ENCODE peak calls at places on chromosomes 3 and 15, in five cellular contexts. N is neuronal stem cell, X is trophoblast cell, C is mesenchymal stem cell, Y is H1. V is an unnamed sample.

GRCh38 chr3:166190360-166190759 is 353.1 kb upstream of the BCHE start:
- DNase-seq in N (no peak), Y (no peak), X (no peak), C (peak), V (no peak)

GRCh38 chr3:64213224-64213893 is 11.9 kb downstream of the PRICKLE2 start:
- DNase-seq in Y (no peak), X (no peak), C (no peak), N (no peak), V (no peak)

GRCh38 chr15:59918994-59919951 is 84.8 kb upstream of the FOXB1 start:
- DNase-seq in X (peak), C (no peak), N (no peak), Y (no peak), V (no peak)

GRCh38 chr3:122992628-122993570 is 34.7 kb downstream of the SEMA5B start:
- DNase-seq in X (peak), N (no peak), Y (no peak), C (no peak), V (no peak)

GRCh38 chr3:150300376-150300775 is 107.7 kb upstream of the TSC22D2 start:
- DNase-seq in N (no peak), C (no peak), X (no peak), Y (no peak), V (no peak)

GRCh38 chr15:93417156-93418077 is 328.4 kb upstream of the RGMA start:
- DNase-seq in C (no peak), N (no peak), Y (no peak), X (no peak), V (no peak)

GRCh38 chr3:138890555-138891187 is 55.9 kb upstream of the PIK3CB start:
- DNase-seq in C (no peak), N (no peak), X (no peak), Y (no peak), V (no peak)

GRCh38 chr3:171776839-171777607 is 33.3 kb downstream of the PLD1 start:
- DNase-seq in C (peak), X (no peak), N (no peak), Y (no peak), V (no peak)

GRCh38 chr15:99431661-99432091 is 134.1 kb upstream of the MEF2A start:
- DNase-seq in C (no peak), Y (no peak), N (no peak), X (no peak), V (no peak)

GRCh38 chr3:170410428-170411029 is 8.1 kb upstream of the CLDN11 start:
- DNase-seq in N (no peak), Y (no peak), C (peak), X (no peak), V (no peak)

GRCh38 chr3:60125686-60126085 is 1075.9 kb upstream of the CFAP20DC start:
- DNase-seq in C (no peak), X (no peak), Y (no peak), N (no peak), V (no peak)

GRCh38 chr3:107524214-107525100 is 1.7 kb downstream of the BBX start:
- DNase-seq in Y (no peak), X (peak), C (peak), N (peak), V (peak)

GRCh38 chr3:113626513-113627371 is 69.7 kb downstream of the USF3 start:
- DNase-seq in X (peak), Y (peak), N (peak), C (peak), V (peak)

GRCh38 chr3:83435173-83435572 is 1523.6 kb upstream of the CADM2 start:
- DNase-seq in C (no peak), X (no peak), N (peak), Y (no peak), V (no peak)

GRCh38 chr3:57383838-57384237 is 91.4 kb upstream of the ASB14 start:
- DNase-seq in Y (no peak), X (no peak), N (no peak), C (no peak), V (no peak)

GRCh38 chr3:139529624-139530023 is 9.9 kb downstream of the RBP1 start:
- DNase-seq in X (no peak), C (no peak), Y (no peak), N (no peak), V (no peak)

GRCh38 chr3:177679568-177680441 is 482.5 kb upstream of the TBL1XR1 start:
- DNase-seq in X (no peak), N (no peak), Y (no peak), C (peak), V (no peak)

GRCh38 chr3:82978368-82978767 is 1216.9 kb upstream of the GBE1 start:
- DNase-seq in Y (no peak), X (no peak), N (no peak), C (no peak), V (no peak)

GRCh38 chr3:21718161-21718765 is 32.7 kb downstream of the ZNF385D start:
- DNase-seq in N (no peak), X (peak), Y (no peak), C (peak), V (no peak)

GRCh38 chr3:195825191-195825588 is 13.5 kb upstream of the MUC4 start:
- DNase-seq in X (peak), Y (no peak), N (no peak), C (no peak), V (no peak)

GRCh38 chr3:79211588-79212359 is 556.0 kb downstream of the ROBO1 start:
- DNase-seq in Y (no peak), C (no peak), N (no peak), X (no peak), V (no peak)

GRCh38 chr3:128282392-128283196 is 129.3 kb downstream of the EEFSEC start:
- DNase-seq in X (no peak), N (no peak), Y (peak), C (no peak), V (peak)

GRCh38 chr3:185172086-185173049 is 19.5 kb upstream of the C3orf70 start:
- DNase-seq in X (no peak), C (no peak), N (no peak), Y (no peak), V (peak)

GRCh38 chr3:139764936-139765335 is 87.2 kb upstream of the NMNAT3 start:
- DNase-seq in X (no peak), Y (no peak), N (no peak), C (peak), V (no peak)

GRCh38 chr15:72118400-72118978 is at the start of gene SENP8:
- DNase-seq in C (no peak), N (no peak), X (no peak), Y (no peak), V (no peak)

GRCh38 chr15:66685638-66686150 is 16.3 kb upstream of the SMAD6 start:
- DNase-seq in N (no peak), C (no peak), Y (no peak), X (no peak), V (no peak)

GRCh38 chr3:15812183-15812582 is 14.4 kb upstream of the ANKRD28 start:
- DNase-seq in N (no peak), C (peak), Y (no peak), X (no peak), V (no peak)

GRCh38 chr15:78906310-78906608 is 33.6 kb downstream of the MORF4L1 start:
- DNase-seq in C (peak), N (no peak), X (peak), Y (no peak), V (no peak)

GRCh38 chr3:103873897-103874545 is 1439.2 kb downstream of the ZPLD1 start:
- DNase-seq in C (peak), X (no peak), Y (no peak), N (no peak), V (no peak)

GRCh38 chr3:34534013-34534412 is 735.6 kb downstream of the PDCD6IP start:
- DNase-seq in C (no peak), N (no peak), Y (no peak), X (no peak), V (no peak)

GRCh38 chr3:122519693-122520092 is 5.0 kb upstream of the KPNA1 start:
- DNase-seq in X (no peak), Y (no peak), C (no peak), N (no peak), V (no peak)

GRCh38 chr15:26235148-26235769 is 372.1 kb upstream of the ATP10A start:
- DNase-seq in N (peak), X (no peak), Y (peak), C (no peak), V (peak)

GRCh38 chr3:125594581-125595011 is 701 bp downstream of the OSBPL11 start:
- DNase-seq in C (no peak), X (peak), Y (no peak), N (no peak), V (no peak)

GRCh38 chr3:193010191-193010590 is 92.5 kb upstream of the MB21D2 start:
- DNase-seq in C (no peak), Y (no peak), N (no peak), X (peak), V (no peak)

GRCh38 chr15:91950054-91950453 is 96.5 kb downstream of the SLCO3A1 start:
- DNase-seq in N (no peak), Y (no peak), C (no peak), X (no peak), V (no peak)

GRCh38 chr15:91946914-91947313 is 93.4 kb downstream of the SLCO3A1 start:
- DNase-seq in X (no peak), C (peak), Y (no peak), N (no peak), V (peak)

GRCh38 chr15:91949361-91949760 is 95.9 kb downstream of the SLCO3A1 start:
- DNase-seq in X (no peak), N (no peak), C (no peak), Y (no peak), V (no peak)

GRCh38 chr15:91947370-91947769 is 93.9 kb downstream of the SLCO3A1 start:
- DNase-seq in Y (no peak), C (no peak), N (no peak), X (no peak), V (no peak)

GRCh38 chr15:91948001-91948608 is 94.6 kb downstream of the SLCO3A1 start:
- DNase-seq in Y (peak), N (no peak), C (peak), X (no peak), V (peak)
- H3K27ac ChIP-seq in Y (peak), N (no peak), C (no peak), X (no peak), V (no peak)

GRCh38 chr3:13405614-13406013 is 14.5 kb downstream of the NUP210 start:
- DNase-seq in C (no peak), X (peak), N (no peak), Y (no peak), V (no peak)
- H2BK12ac ChIP-seq in C (no peak), X (no peak), N (no peak), Y (no peak), V (no peak)

GRCh38 chr3:72756900-72757299 is 91.3 kb downstream of the SHQ1 start:
- DNase-seq in Y (no peak), C (no peak), X (no peak), N (no peak), V (no peak)
- H3K9ac ChIP-seq in Y (no peak), C (no peak), X (no peak), N (no peak), V (no peak)

GRCh38 chr15:65213241-65213640 is 2.0 kb upstream of the CILP start:
- DNase-seq in C (no peak), Y (no peak), N (no peak), X (no peak), V (no peak)

GRCh38 chr15:65214010-65214409 is 2.7 kb upstream of the CILP start:
- DNase-seq in X (no peak), C (no peak), N (no peak), Y (no peak), V (no peak)

GRCh38 chr15:65211157-65211982 is at the start of gene CILP:
- DNase-seq in C (peak), N (no peak), Y (no peak), X (peak), V (no peak)

GRCh38 chr15:65209701-65210643 is 1.3 kb downstream of the CILP start:
- DNase-seq in Y (no peak), N (no peak), C (no peak), X (peak), V (no peak)

DNA sequence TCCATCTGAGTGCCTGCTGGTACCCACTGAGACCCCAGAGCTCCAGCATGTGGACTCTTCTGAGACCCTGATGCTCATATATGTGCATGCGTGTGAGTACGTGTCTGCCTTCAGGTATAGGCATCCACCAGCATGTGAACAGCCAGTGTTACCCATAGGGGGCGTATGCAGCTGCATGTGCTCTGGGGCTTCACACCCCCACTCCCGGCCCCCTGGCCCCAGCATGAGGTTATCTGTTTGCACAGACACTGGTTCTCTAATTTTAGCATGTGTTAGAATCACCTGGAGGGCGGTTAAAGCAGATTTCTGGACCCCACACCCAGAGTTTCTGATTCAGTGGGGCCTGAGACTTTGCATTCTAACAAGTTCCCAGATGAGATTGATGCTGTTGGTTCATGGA is 824 bp upstream of the CILP start:
- DNase-seq in X (no peak), N (no peak), C (no peak), Y (peak), V (peak)
- H3K27ac ChIP-seq in X (no peak), N (no peak), C (no peak), Y (no peak), V (no peak)

DNA sequence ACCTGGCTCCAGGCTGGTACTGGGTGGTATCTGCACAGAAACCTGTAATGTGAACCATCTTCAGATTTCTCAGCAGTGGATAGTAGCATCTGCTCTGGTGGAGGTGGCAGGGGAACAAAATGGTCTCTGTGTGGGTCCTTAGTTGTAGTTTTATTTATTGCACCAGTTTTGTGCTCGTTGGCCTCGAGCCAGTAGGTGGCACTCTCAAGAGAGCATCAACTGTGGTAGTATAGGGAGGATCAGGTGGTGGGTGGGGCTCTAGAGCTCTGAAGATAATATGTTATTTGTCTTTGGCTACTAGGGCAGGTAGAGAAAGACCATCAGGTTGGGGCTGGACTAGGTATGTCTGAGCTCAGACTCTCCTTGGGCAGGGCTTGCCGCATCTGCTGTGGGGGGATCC is 254.0 kb upstream of the GPR149 start:
- DNase-seq in Y (peak), N (no peak), C (no peak), X (no peak), V (peak)
- H2BK12ac ChIP-seq in Y (no peak), N (no peak), C (no peak), X (peak), V (no peak)

GRCh38 chr15:82951472-82952155 is 906 bp downstream of the HOMER2 start:
- DNase-seq in Y (no peak), N (no peak), X (no peak), C (no peak), V (no peak)

GRCh38 chr15:82946155-82946701 is 6.3 kb downstream of the HOMER2 start:
- DNase-seq in Y (no peak), X (no peak), N (no peak), C (no peak), V (no peak)

GRCh38 chr15:82950295-82950694 is 2.2 kb downstream of the HOMER2 start:
- DNase-seq in N (no peak), C (no peak), Y (no peak), X (no peak), V (no peak)

GRCh38 chr15:82952156-82953081 is at the start of gene HOMER2:
- DNase-seq in X (no peak), N (peak), C (no peak), Y (peak), V (peak)

DNA sequence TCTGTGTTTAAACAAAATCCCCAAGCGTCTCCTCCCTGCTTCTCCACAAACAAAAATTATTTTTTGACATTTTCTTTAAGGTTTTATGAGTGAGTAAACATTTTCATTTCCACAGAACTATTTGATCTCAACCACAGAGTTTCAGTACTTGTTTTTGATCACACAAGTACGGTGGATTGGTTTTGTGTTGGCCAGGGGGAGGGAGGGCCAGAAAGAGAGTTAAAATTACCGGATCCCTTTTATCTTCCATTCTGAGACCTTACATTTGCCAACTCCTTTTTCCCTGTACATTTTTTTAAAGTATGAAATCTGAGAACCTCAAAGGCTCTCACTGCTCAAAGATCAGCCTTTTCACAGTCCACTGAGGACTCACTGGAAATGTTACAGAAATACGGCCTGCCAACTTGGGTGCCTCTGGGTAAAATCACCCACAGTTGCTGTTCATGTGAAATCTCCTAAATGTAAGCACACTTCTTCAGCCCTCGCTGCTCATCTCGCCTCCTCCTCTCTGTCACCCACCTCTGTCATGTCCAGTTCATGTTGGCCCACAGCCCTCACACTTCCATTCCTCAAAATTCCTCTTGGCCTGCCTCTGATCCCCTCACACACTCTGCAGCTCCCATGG is 1.7 kb downstream of the HOMER2 start:
- DNase-seq in X (no peak), N (no peak), C (no peak), Y (no peak), V (no peak)
- H3K9ac ChIP-seq in X (no peak), N (no peak), C (no peak), Y (no peak), V (no peak)

GRCh38 chr3:187745201-187746058 is at the start of gene BCL6:
- DNase-seq in C (peak), X (peak), N (peak), Y (peak), V (peak)

GRCh38 chr3:187747506-187747905 is 2.2 kb upstream of the BCL6 start:
- DNase-seq in C (no peak), Y (no peak), X (no peak), N (no peak), V (no peak)

GRCh38 chr3:187748050-187748481 is 2.8 kb upstream of the BCL6 start:
- DNase-seq in C (peak), X (peak), Y (peak), N (peak), V (peak)

GRCh38 chr3:187746059-187746453 is 788 bp upstream of the BCL6 start:
- DNase-seq in Y (no peak), C (no peak), N (no peak), X (no peak), V (no peak)

DNA sequence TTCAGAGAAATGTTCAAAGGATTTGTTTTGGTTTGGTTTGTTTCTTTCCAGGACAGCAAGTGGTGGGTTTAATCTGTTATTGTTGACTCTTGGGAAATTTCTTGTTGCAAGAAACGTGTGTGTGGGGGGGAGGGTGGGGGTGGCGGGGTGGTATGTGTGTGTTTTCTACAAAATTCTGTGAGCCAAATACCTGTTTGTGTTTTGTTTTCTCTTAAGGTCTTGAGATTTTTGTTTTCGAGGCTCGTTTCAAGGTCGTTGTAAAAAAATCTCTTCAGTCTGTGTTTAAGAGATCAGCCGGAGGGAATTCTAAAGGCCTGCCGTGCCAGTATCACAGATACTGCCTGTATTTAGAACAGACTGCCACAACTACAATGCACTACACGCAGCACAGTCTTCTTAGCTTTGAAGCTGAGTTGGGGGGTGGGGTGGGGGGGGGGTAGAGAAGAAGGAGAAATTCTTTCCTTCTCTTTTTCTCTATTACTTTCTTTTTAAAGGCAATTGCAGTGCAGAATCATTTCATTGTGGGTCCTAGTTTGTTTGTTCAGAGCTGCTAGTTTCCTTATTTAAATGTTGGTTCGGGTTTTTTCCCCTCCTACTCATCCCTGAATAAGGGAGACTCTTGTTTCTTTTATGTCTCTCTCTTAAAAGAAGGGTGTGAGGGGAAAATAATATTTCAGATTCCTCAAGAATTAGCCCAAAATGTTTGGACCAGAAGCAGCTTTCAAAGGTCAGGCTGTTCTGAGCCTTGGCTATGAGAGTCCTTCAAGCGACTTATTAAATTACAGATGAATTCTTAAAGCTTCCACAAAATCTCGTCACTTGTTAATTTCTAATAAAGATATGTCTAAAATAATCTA is 1.4 kb upstream of the BCL6 start:
- DNase-seq in Y (no peak), N (no peak), C (peak), X (no peak), V (no peak)
- H3K27ac ChIP-seq in Y (no peak), N (peak), C (no peak), X (peak), V (no peak)

V was measured in H9.